ENCODE peak calls at places on chromosomes 12 and 14, in four cellular contexts. N, W, T and V are unnamed samples. For H3K4me1, the result is how much of the 10 kb centered on the place peaks cover.

GRCh38 chr12:76316468-76316867 is 31.7 kb downstream of the BBS10 start:
- DNase-seq in N (no peak), W (no peak), T (no peak), V (no peak)

GRCh38 chr14:77622562-77622961 is 6.1 kb upstream of the SPTLC2 start:
- DNase-seq in N (no peak), W (no peak), T (no peak), V (no peak)

GRCh38 chr12:4118017-4118510 is 155.5 kb upstream of the CCND2 start:
- DNase-seq in N (peak), W (no peak), T (peak), V (peak)

GRCh38 chr14:33668066-33668465 is 282.8 kb downstream of the EGLN3 start:
- DNase-seq in N (no peak), W (no peak), T (no peak), V (no peak)

GRCh38 chr12:58918475-58918874 is 1.8 kb downstream of the LRIG3 start:
- DNase-seq in N (no peak), W (no peak), T (no peak), V (no peak)

GRCh38 chr14:74637184-74637562 is 25.1 kb upstream of the LTBP2 start:
- DNase-seq in N (no peak), W (no peak), T (no peak), V (peak)

GRCh38 chr12:29309320-29309902 is 71.6 kb downstream of the ERGIC2 start:
- DNase-seq in N (no peak), W (no peak), T (no peak), V (no peak)

GRCh38 chr12:43107401-43107800 is 444.6 kb downstream of the ADAMTS20 start:
- DNase-seq in N (no peak), W (no peak), T (no peak), V (no peak)

GRCh38 chr12:12577786-12578185 is 15.1 kb upstream of the DUSP16 start:
- DNase-seq in N (no peak), W (no peak), T (no peak), V (no peak)

GRCh38 chr12:4272976-4273650 is 449 bp upstream of the CCND2 start:
- DNase-seq in N (no peak), W (no peak), T (no peak), V (no peak)

GRCh38 chr12:15253990-15254389 is 32.8 kb upstream of the RERG start:
- DNase-seq in N (no peak), W (no peak), T (no peak), V (no peak)

GRCh38 chr12:43883311-43883710 is 47.4 kb downstream of the TMEM117 start:
- DNase-seq in N (no peak), W (no peak), T (no peak), V (no peak)

GRCh38 chr12:111424793-111425251 is 19.1 kb downstream of the SH2B3 start:
- DNase-seq in N (no peak), W (no peak), T (no peak), V (no peak)

GRCh38 chr12:6946033-6946919 is 2.5 kb downstream of the C12orf57 start:
- DNase-seq in N (no peak), W (peak), T (peak), V (peak)

GRCh38 chr12:45231515-45232145 is 15.7 kb downstream of the ANO6 start:
- DNase-seq in N (no peak), W (no peak), T (no peak), V (no peak)

GRCh38 chr12:98421336-98421735 is 94.1 kb upstream of the TMPO start:
- DNase-seq in N (no peak), W (no peak), T (no peak), V (no peak)

GRCh38 chr14:76917158-76917596 is 91.0 kb downstream of the LRRC74A start:
- DNase-seq in N (peak), W (peak), T (peak), V (peak)

GRCh38 chr12:67665679-67666078 is 17.1 kb downstream of the DYRK2 start:
- DNase-seq in N (no peak), W (no peak), T (no peak), V (no peak)

GRCh38 chr14:90658541-90658967 is 157.7 kb downstream of the TTC7B start:
- DNase-seq in N (no peak), W (no peak), T (no peak), V (no peak)

GRCh38 chr14:61750708-61751474 is 11.3 kb upstream of the SNAPC1 start:
- DNase-seq in N (peak), W (peak), T (peak), V (peak)

GRCh38 chr12:57149309-57149900 is 2.0 kb upstream of the LRP1-AS start:
- DNase-seq in N (peak), W (no peak), T (peak), V (peak)

GRCh38 chr14:36096090-36096489 is 80.4 kb downstream of the PTCSC3 start:
- DNase-seq in N (no peak), W (no peak), T (no peak), V (no peak)

GRCh38 chr12:127809236-127809635 is 457.7 kb upstream of the TMEM132C start:
- DNase-seq in N (no peak), W (no peak), T (no peak), V (no peak)

GRCh38 chr12:22173154-22173553 is 127.1 kb downstream of the CMAS start:
- DNase-seq in N (no peak), W (no peak), T (no peak), V (no peak)

GRCh38 chr12:3135522-3136461 is 58.6 kb downstream of the TSPAN9 start:
- DNase-seq in N (peak), W (peak), T (peak), V (peak)

GRCh38 chr12:95789126-95790024 is 1.2 kb downstream of the NTN4 start:
- DNase-seq in N (no peak), W (peak), T (peak), V (no peak)

GRCh38 chr12:94712852-94713545 is 62.6 kb upstream of the TMCC3 start:
- DNase-seq in N (no peak), W (no peak), T (no peak), V (no peak)

GRCh38 chr14:76929927-76930326 is 98.6 kb downstream of the IRF2BPL start:
- DNase-seq in N (no peak), W (no peak), T (peak), V (peak)

GRCh38 chr12:25771062-25771461 is 187.4 kb upstream of the RASSF8 start:
- DNase-seq in N (no peak), W (no peak), T (no peak), V (no peak)

GRCh38 chr12:106750524-106750923 is 24.0 kb upstream of the RIC8B start:
- DNase-seq in N (no peak), W (no peak), T (no peak), V (no peak)

GRCh38 chr12:95815635-95816212 is 25.2 kb upstream of the NTN4 start:
- DNase-seq in N (no peak), W (no peak), T (no peak), V (no peak)

GRCh38 chr14:53093206-53093605 is 59.9 kb downstream of the DDHD1 start:
- DNase-seq in N (no peak), W (no peak), T (no peak), V (no peak)

GRCh38 chr12:89225401-89225800 is 126.9 kb downstream of the DUSP6 start:
- DNase-seq in N (no peak), W (no peak), T (no peak), V (no peak)

GRCh38 chr12:49552014-49552413 is 13.2 kb downstream of the KCNH3 start:
- DNase-seq in N (no peak), W (peak), T (no peak), V (no peak)

GRCh38 chr12:52351196-52352059 is 15.9 kb downstream of the KRT85 start:
- DNase-seq in N (no peak), W (peak), T (no peak), V (no peak)

GRCh38 chr12:111635524-111635923 is 36.4 kb upstream of the ATXN2 start:
- DNase-seq in N (no peak), W (no peak), T (no peak), V (no peak)

GRCh38 chr14:64502476-64503183 is 1.0 kb downstream of the ZBTB25 start:
- DNase-seq in N (no peak), W (peak), T (peak), V (no peak)

GRCh38 chr14:75088566-75089373 is 19.3 kb downstream of the ZC2HC1C start:
- DNase-seq in N (peak), W (peak), T (peak), V (peak)

GRCh38 chr12:100166232-100166631 is 23.6 kb upstream of the BLTP3B start:
- DNase-seq in N (no peak), W (no peak), T (no peak), V (no peak)

GRCh38 chr12:100159391-100160104 is 16.9 kb upstream of the BLTP3B start:
- DNase-seq in N (no peak), W (no peak), T (no peak), V (no peak)

GRCh38 chr12:100164153-100164704 is 21.6 kb upstream of the BLTP3B start:
- DNase-seq in N (no peak), W (no peak), T (no peak), V (no peak)

GRCh38 chr12:100165356-100165755 is 22.7 kb upstream of the BLTP3B start:
- DNase-seq in N (no peak), W (no peak), T (no peak), V (no peak)

GRCh38 chr12:100163416-100164152 is 20.9 kb upstream of the BLTP3B start:
- DNase-seq in N (peak), W (peak), T (peak), V (peak)
- TF ChIP-seq POLR2A in N (no peak), W (peak), T (no peak), V (no peak)

DNA sequence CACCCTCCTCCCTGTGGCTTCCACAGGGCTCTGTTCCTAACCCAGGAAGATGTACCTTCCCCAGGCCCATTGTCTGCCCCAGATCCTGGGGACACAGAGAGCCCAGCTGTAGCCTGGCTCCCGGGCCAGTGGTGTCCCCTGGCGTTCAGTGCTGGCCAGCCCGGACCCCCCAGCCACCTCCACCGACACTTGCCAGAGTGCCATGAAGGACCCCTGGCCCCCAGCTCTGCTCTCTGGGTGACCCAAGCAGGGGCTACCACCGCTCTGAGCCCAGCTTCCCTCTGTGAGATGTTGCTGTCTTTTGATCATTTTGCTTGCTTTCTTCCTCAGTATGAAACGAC is 6.2 kb downstream of the INF2 start:
- DNase-seq in N (no peak), W (no peak), T (no peak), V (no peak)
- H3K4me1 ChIP-seq in N (under half), W (under half), T (half or more), V (under half)

GRCh38 chr14:102903248-102903888 is 19.1 kb upstream of the AMN start:
- DNase-seq in N (no peak), W (no peak), T (no peak), V (no peak)

GRCh38 chr14:102902523-102903247 is 19.8 kb upstream of the AMN start:
- DNase-seq in N (no peak), W (no peak), T (no peak), V (no peak)

GRCh38 chr14:102900631-102901571 is 21.6 kb upstream of the AMN start:
- DNase-seq in N (no peak), W (no peak), T (no peak), V (peak)

GRCh38 chr14:102902086-102902485 is 20.4 kb upstream of the AMN start:
- DNase-seq in N (no peak), W (no peak), T (no peak), V (no peak)

GRCh38 chr14:102901633-102902032 is 20.8 kb upstream of the AMN start:
- DNase-seq in N (no peak), W (no peak), T (no peak), V (peak)
- TF ChIP-seq POLR2A in N (no peak), W (no peak), T (no peak), V (no peak)

GRCh38 chr14:71711131-71711530 is 221.1 kb upstream of the RGS6 start:
- DNase-seq in N (no peak), W (no peak), T (no peak), V (no peak)
- H3K4me1 ChIP-seq in N (under half), W (under half), T (under half), V (under half)

DNA sequence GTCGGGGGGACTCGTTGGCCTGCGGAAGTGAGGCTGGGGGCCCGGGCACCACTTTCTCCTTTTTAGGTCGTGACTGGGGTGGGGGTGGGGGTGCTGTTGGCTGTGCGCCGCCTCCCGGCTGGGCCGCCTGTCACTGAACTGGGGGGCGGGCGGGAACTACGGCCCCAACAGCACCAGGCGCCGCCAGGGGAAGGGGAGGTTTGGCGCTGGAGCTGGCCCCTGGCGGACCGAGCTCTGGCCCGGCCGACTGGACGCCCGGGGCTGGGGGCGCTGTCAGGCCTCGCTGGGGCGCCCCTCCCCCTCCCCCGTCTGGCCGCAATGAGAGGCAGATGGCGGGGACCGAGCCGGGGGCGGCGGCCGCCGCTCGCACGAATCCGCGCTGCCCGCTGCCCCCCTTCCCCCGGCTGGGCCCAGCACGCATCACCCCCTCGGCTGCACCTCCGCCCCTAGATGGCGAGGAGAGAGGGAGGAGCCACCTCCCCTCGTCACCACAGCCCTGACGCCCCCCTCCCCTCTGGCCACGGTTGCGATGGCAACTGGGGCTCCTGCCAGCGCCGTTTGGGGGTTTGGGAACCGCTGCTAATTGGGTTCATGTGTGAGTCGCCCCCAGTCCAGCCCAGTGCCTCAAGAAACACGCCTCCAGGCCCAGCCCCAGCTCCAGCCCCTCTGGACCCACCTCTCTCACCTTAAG is 723 bp downstream of the NFATC4 start:
- DNase-seq in N (peak), W (no peak), T (peak), V (no peak)
- TF ChIP-seq POLR2A in N (peak), W (peak), T (no peak), V (no peak)